ENCODE peak calls at places on chromosomes 7 and 10, in seven cellular contexts. One of them, this sample, is unnamed. For H3K4me1, the result is how much of the 10 kb centered on the place peaks cover.

GRCh38 chr10:102113956-102114857 is 6.0 kb downstream of the LDB1 start:
- DNase-seq in CD8-positive, alpha-beta T cell: peak
- DNase-seq in heart right ventricle: peak
- DNase-seq in breast epithelium: no peak
- DNase-seq in colonic mucosa: peak
- DNase-seq in tibial nerve: no peak
- DNase-seq in BE2C: no peak
- DNase-seq in this sample: no peak

GRCh38 chr10:12726971-12727831 is 274.3 kb downstream of the CCDC3 start:
- DNase-seq in BE2C: no peak
- DNase-seq in tibial nerve: no peak
- DNase-seq in heart right ventricle: no peak
- DNase-seq in CD8-positive, alpha-beta T cell: no peak
- DNase-seq in breast epithelium: no peak
- DNase-seq in colonic mucosa: no peak
- DNase-seq in this sample: no peak

GRCh38 chr10:91022924-91023707 is 102.2 kb upstream of the ANKRD1 start:
- DNase-seq in colonic mucosa: no peak
- DNase-seq in breast epithelium: no peak
- DNase-seq in heart right ventricle: no peak
- DNase-seq in BE2C: no peak
- DNase-seq in tibial nerve: peak
- DNase-seq in CD8-positive, alpha-beta T cell: no peak
- DNase-seq in this sample: no peak

GRCh38 chr10:60958892-60959601 is 15.1 kb upstream of the RHOBTB1 start:
- DNase-seq in tibial nerve: no peak
- DNase-seq in breast epithelium: no peak
- DNase-seq in colonic mucosa: no peak
- DNase-seq in CD8-positive, alpha-beta T cell: no peak
- DNase-seq in heart right ventricle: no peak
- DNase-seq in BE2C: peak
- DNase-seq in this sample: no peak

GRCh38 chr7:105713488-105714465 is 132.5 kb upstream of the EFCAB10 start:
- DNase-seq in breast epithelium: no peak
- DNase-seq in CD8-positive, alpha-beta T cell: no peak
- DNase-seq in BE2C: no peak
- DNase-seq in colonic mucosa: no peak
- DNase-seq in heart right ventricle: no peak
- DNase-seq in tibial nerve: no peak
- DNase-seq in this sample: no peak

GRCh38 chr10:52454476-52454875 is 140.4 kb downstream of the DKK1 start:
- DNase-seq in colonic mucosa: no peak
- DNase-seq in CD8-positive, alpha-beta T cell: no peak
- DNase-seq in tibial nerve: no peak
- DNase-seq in breast epithelium: no peak
- DNase-seq in heart right ventricle: no peak
- DNase-seq in BE2C: no peak
- DNase-seq in this sample: no peak

GRCh38 chr7:147332988-147333387 is 1216.4 kb downstream of the CNTNAP2 start:
- DNase-seq in BE2C: no peak
- DNase-seq in colonic mucosa: no peak
- DNase-seq in CD8-positive, alpha-beta T cell: no peak
- DNase-seq in tibial nerve: no peak
- DNase-seq in breast epithelium: no peak
- DNase-seq in heart right ventricle: no peak
- DNase-seq in this sample: no peak

GRCh38 chr10:113292086-113292485 is 260.8 kb upstream of the HABP2 start:
- DNase-seq in tibial nerve: no peak
- DNase-seq in breast epithelium: no peak
- DNase-seq in colonic mucosa: no peak
- DNase-seq in heart right ventricle: no peak
- DNase-seq in CD8-positive, alpha-beta T cell: no peak
- DNase-seq in BE2C: no peak
- DNase-seq in this sample: no peak

GRCh38 chr10:111128331-111129167 is 51.7 kb downstream of the ADRA2A start:
- DNase-seq in BE2C: peak
- DNase-seq in CD8-positive, alpha-beta T cell: no peak
- DNase-seq in heart right ventricle: no peak
- DNase-seq in colonic mucosa: no peak
- DNase-seq in tibial nerve: no peak
- DNase-seq in breast epithelium: no peak
- DNase-seq in this sample: peak

GRCh38 chr10:106795619-106796018 is 368.9 kb downstream of the SORCS1 start:
- DNase-seq in breast epithelium: no peak
- DNase-seq in CD8-positive, alpha-beta T cell: peak
- DNase-seq in colonic mucosa: peak
- DNase-seq in BE2C: peak
- DNase-seq in tibial nerve: peak
- DNase-seq in heart right ventricle: peak
- DNase-seq in this sample: no peak

GRCh38 chr10:5544216-5544805 is 19.6 kb downstream of the CALML3 start:
- DNase-seq in tibial nerve: no peak
- DNase-seq in breast epithelium: peak
- DNase-seq in CD8-positive, alpha-beta T cell: no peak
- DNase-seq in colonic mucosa: no peak
- DNase-seq in BE2C: no peak
- DNase-seq in heart right ventricle: no peak
- DNase-seq in this sample: no peak

GRCh38 chr10:88227342-88228018 is 355.6 kb downstream of the RNLS start:
- DNase-seq in breast epithelium: no peak
- DNase-seq in CD8-positive, alpha-beta T cell: no peak
- DNase-seq in BE2C: peak
- DNase-seq in heart right ventricle: no peak
- DNase-seq in tibial nerve: peak
- DNase-seq in colonic mucosa: peak
- DNase-seq in this sample: peak

GRCh38 chr10:35331894-35332640 is 4.2 kb upstream of the CCNY start:
- DNase-seq in CD8-positive, alpha-beta T cell: no peak
- DNase-seq in colonic mucosa: no peak
- DNase-seq in tibial nerve: no peak
- DNase-seq in heart right ventricle: no peak
- DNase-seq in breast epithelium: no peak
- DNase-seq in BE2C: no peak
- DNase-seq in this sample: peak

DNA sequence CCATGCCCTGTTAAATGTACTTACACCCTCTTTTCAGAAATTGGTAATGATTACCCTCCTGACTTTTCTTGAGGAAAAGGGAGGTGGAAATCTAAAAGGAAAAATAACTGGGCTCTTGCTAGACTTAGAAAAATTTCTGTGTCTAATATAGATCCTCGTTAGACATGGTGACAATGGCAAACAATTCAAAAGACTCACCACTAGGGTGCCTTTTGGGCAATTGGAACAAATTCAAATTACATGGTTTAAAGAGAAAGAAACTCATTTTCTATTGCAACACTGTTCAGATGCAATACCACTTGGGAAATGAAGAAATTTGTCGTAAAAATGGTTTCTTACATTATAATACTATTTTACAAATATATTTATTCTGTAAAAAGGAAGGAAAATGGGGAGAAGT is 950.1 kb downstream of the GRM8 start:
- DNase-seq in BE2C: no peak
- DNase-seq in heart right ventricle: no peak
- DNase-seq in tibial nerve: no peak
- DNase-seq in CD8-positive, alpha-beta T cell: no peak
- DNase-seq in colonic mucosa: no peak
- DNase-seq in breast epithelium: no peak
- DNase-seq in this sample: no peak
- TF ChIP-seq CTCF in BE2C: peak
- TF ChIP-seq CTCF in heart right ventricle: no peak
- TF ChIP-seq CTCF in tibial nerve: no peak
- TF ChIP-seq CTCF in CD8-positive, alpha-beta T cell: no peak
- TF ChIP-seq CTCF in colonic mucosa: no peak
- TF ChIP-seq CTCF in breast epithelium: no peak
- TF ChIP-seq CTCF in this sample: no peak

GRCh38 chr7:17311952-17312351 is 13.5 kb downstream of the AHR start:
- DNase-seq in BE2C: no peak
- DNase-seq in heart right ventricle: no peak
- DNase-seq in tibial nerve: no peak
- DNase-seq in CD8-positive, alpha-beta T cell: no peak
- DNase-seq in colonic mucosa: no peak
- DNase-seq in breast epithelium: no peak
- DNase-seq in this sample: no peak

GRCh38 chr7:17315974-17316373 is 17.5 kb downstream of the AHR start:
- DNase-seq in CD8-positive, alpha-beta T cell: no peak
- DNase-seq in colonic mucosa: no peak
- DNase-seq in heart right ventricle: no peak
- DNase-seq in breast epithelium: no peak
- DNase-seq in BE2C: no peak
- DNase-seq in tibial nerve: no peak
- DNase-seq in this sample: no peak

GRCh38 chr7:17318146-17318545 is 19.7 kb downstream of the AHR start:
- DNase-seq in BE2C: no peak
- DNase-seq in breast epithelium: no peak
- DNase-seq in tibial nerve: no peak
- DNase-seq in colonic mucosa: no peak
- DNase-seq in CD8-positive, alpha-beta T cell: no peak
- DNase-seq in heart right ventricle: no peak
- DNase-seq in this sample: no peak

GRCh38 chr7:17312641-17313040 is 14.2 kb downstream of the AHR start:
- DNase-seq in BE2C: no peak
- DNase-seq in CD8-positive, alpha-beta T cell: no peak
- DNase-seq in colonic mucosa: no peak
- DNase-seq in heart right ventricle: no peak
- DNase-seq in breast epithelium: no peak
- DNase-seq in tibial nerve: no peak
- DNase-seq in this sample: no peak

DNA sequence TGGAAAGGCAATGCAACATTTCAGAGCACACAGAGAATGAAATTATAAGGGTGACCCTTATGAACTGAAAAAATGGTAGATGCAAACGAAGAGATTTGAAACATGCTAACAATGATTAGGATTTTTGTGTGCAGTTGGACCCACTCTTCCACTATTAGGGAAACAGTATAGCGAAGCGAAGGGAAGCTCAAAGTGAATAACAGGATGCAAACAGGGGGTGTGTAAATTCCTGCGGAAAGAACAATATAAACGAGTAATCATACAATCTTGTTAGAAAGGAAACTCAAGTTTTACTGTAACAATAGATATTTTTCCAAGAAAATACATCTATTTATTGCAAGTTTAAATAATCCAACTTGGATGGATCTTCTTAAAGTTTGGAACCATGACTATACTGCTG is 14.7 kb downstream of the AHR start:
- DNase-seq in BE2C: no peak
- DNase-seq in breast epithelium: no peak
- DNase-seq in colonic mucosa: no peak
- DNase-seq in heart right ventricle: no peak
- DNase-seq in tibial nerve: no peak
- DNase-seq in CD8-positive, alpha-beta T cell: no peak
- DNase-seq in this sample: no peak
- H3K4me3 ChIP-seq in BE2C: no peak
- H3K4me3 ChIP-seq in breast epithelium: no peak
- H3K4me3 ChIP-seq in colonic mucosa: no peak
- H3K4me3 ChIP-seq in heart right ventricle: peak
- H3K4me3 ChIP-seq in tibial nerve: no peak
- H3K4me3 ChIP-seq in CD8-positive, alpha-beta T cell: no peak
- H3K4me3 ChIP-seq in this sample: no peak

GRCh38 chr10:77869626-77870420 is 56.7 kb downstream of the DLG5 start:
- DNase-seq in tibial nerve: no peak
- DNase-seq in BE2C: no peak
- DNase-seq in CD8-positive, alpha-beta T cell: no peak
- DNase-seq in breast epithelium: no peak
- DNase-seq in heart right ventricle: no peak
- DNase-seq in colonic mucosa: no peak
- DNase-seq in this sample: no peak
- H3K4me1 ChIP-seq in tibial nerve: under half
- H3K4me1 ChIP-seq in BE2C: under half
- H3K4me1 ChIP-seq in CD8-positive, alpha-beta T cell: under half
- H3K4me1 ChIP-seq in breast epithelium: half or more
- H3K4me1 ChIP-seq in heart right ventricle: under half
- H3K4me1 ChIP-seq in colonic mucosa: under half
- H3K4me1 ChIP-seq in this sample: under half

GRCh38 chr7:117873056-117873932 is at the start of gene CTTNBP2:
- DNase-seq in tibial nerve: peak
- DNase-seq in heart right ventricle: peak
- DNase-seq in breast epithelium: peak
- DNase-seq in CD8-positive, alpha-beta T cell: no peak
- DNase-seq in BE2C: peak
- DNase-seq in colonic mucosa: peak
- DNase-seq in this sample: peak
- TF ChIP-seq CTCF in tibial nerve: no peak
- TF ChIP-seq CTCF in heart right ventricle: no peak
- TF ChIP-seq CTCF in breast epithelium: no peak
- TF ChIP-seq CTCF in CD8-positive, alpha-beta T cell: no peak
- TF ChIP-seq CTCF in BE2C: no peak
- TF ChIP-seq CTCF in colonic mucosa: no peak
- TF ChIP-seq CTCF in this sample: no peak

DNA sequence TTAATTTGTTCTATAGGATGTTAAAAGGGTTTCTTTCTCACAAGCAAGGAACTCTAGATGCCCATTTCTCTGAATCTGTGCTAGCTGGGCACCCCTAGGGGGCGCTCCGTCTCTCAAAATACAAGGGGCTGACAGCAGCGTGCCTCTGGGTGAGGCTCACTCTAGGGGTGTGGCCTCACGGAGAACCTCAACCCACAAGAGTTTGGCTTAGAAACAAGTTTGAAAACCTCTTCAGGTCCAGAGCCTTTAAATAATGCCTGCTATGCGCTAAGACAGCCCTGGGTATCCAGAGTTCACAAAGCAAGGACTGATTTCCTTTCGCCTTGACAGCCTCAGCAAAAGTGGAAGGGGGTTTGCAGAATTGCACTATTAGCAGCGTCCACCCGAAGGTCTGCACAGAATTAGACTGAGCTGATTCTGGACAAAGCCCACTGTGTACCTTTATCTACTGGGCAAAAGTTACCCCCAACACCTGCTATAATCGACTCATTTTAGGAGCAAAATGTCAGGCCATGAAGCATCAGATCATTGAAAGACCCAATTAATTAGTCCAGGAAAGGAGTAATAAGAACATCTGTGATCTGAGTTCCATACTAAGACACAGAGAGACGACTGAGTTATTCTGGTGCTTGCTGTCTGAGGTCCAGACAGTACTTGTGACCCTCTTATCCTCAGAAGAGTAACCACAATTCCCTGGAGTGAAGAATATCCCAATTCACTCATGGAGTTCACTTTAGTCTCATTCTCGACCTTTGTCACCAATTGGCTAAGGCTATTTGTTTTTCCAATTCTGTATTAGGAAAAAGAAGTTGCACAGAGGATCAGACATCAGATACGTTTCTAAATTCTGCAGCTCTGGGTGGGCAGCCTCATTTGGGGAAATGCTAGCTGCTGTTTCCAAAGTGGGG is 574 bp upstream of the CPED1 start:
- DNase-seq in colonic mucosa: peak
- DNase-seq in BE2C: peak
- DNase-seq in tibial nerve: peak
- DNase-seq in heart right ventricle: peak
- DNase-seq in CD8-positive, alpha-beta T cell: peak
- DNase-seq in breast epithelium: peak
- DNase-seq in this sample: peak
- H3K4me3 ChIP-seq in colonic mucosa: peak
- H3K4me3 ChIP-seq in BE2C: peak
- H3K4me3 ChIP-seq in tibial nerve: peak
- H3K4me3 ChIP-seq in heart right ventricle: peak
- H3K4me3 ChIP-seq in CD8-positive, alpha-beta T cell: peak
- H3K4me3 ChIP-seq in breast epithelium: peak
- H3K4me3 ChIP-seq in this sample: peak

GRCh38 chr7:143382126-143382790 is 1.1 kb downstream of the ZYX start:
- DNase-seq in colonic mucosa: no peak
- DNase-seq in breast epithelium: no peak
- DNase-seq in CD8-positive, alpha-beta T cell: no peak
- DNase-seq in heart right ventricle: no peak
- DNase-seq in tibial nerve: no peak
- DNase-seq in BE2C: no peak
- DNase-seq in this sample: no peak
- H3K4me1 ChIP-seq in colonic mucosa: under half
- H3K4me1 ChIP-seq in breast epithelium: under half
- H3K4me1 ChIP-seq in CD8-positive, alpha-beta T cell: half or more
- H3K4me1 ChIP-seq in heart right ventricle: half or more
- H3K4me1 ChIP-seq in tibial nerve: half or more
- H3K4me1 ChIP-seq in BE2C: under half
- H3K4me1 ChIP-seq in this sample: half or more